ENCODE peak calls at places on chromosomes 13 and 19, in ten cellular contexts. One of them, this sample, is unnamed.

GRCh38 chr13:113860579-113861432 is 3.1 kb downstream of the GAS6 start:
- DNase-seq in cardiac fibroblast: no peak
- DNase-seq in Peyer's patch: peak; percentile 87
- DNase-seq in body of pancreas: peak; percentile 54
- DNase-seq in left lung: peak; percentile 75
- DNase-seq in RWPE1: no peak
- DNase-seq in AG04449: no peak
- DNase-seq in fibroblast of villous mesenchyme: peak; percentile 48
- DNase-seq in left ventricle myocardium inferior: no peak
- DNase-seq in ascending aorta: no peak
- DNase-seq in this sample: no peak

GRCh38 chr13:70623260-70623659 is 515.0 kb upstream of the KLHL1 start:
- DNase-seq in cardiac fibroblast: peak; percentile 31
- DNase-seq in Peyer's patch: no peak
- DNase-seq in body of pancreas: no peak
- DNase-seq in left lung: no peak
- DNase-seq in RWPE1: peak; percentile 3
- DNase-seq in AG04449: no peak
- DNase-seq in fibroblast of villous mesenchyme: peak; percentile 1
- DNase-seq in left ventricle myocardium inferior: no peak
- DNase-seq in ascending aorta: no peak
- DNase-seq in this sample: no peak

GRCh38 chr19:38952395-38953165 is 21.8 kb downstream of the MRPS12 start:
- DNase-seq in cardiac fibroblast: no peak
- DNase-seq in Peyer's patch: no peak
- DNase-seq in body of pancreas: peak; percentile 47
- DNase-seq in left lung: no peak
- DNase-seq in RWPE1: no peak
- DNase-seq in AG04449: no peak
- DNase-seq in fibroblast of villous mesenchyme: no peak
- DNase-seq in left ventricle myocardium inferior: no peak
- DNase-seq in ascending aorta: no peak
- DNase-seq in this sample: no peak

GRCh38 chr13:48393698-48394085 is 19.2 kb downstream of the LPAR6 start:
- DNase-seq in cardiac fibroblast: no peak
- DNase-seq in Peyer's patch: no peak
- DNase-seq in body of pancreas: no peak
- DNase-seq in left lung: no peak
- DNase-seq in RWPE1: no peak
- DNase-seq in AG04449: no peak
- DNase-seq in fibroblast of villous mesenchyme: peak; percentile 76
- DNase-seq in left ventricle myocardium inferior: no peak
- DNase-seq in ascending aorta: no peak
- DNase-seq in this sample: no peak

GRCh38 chr13:94063096-94063495 is 416.4 kb downstream of the DCT start:
- DNase-seq in cardiac fibroblast: peak; percentile 61
- DNase-seq in Peyer's patch: no peak
- DNase-seq in body of pancreas: no peak
- DNase-seq in left lung: no peak
- DNase-seq in RWPE1: no peak
- DNase-seq in AG04449: no peak
- DNase-seq in fibroblast of villous mesenchyme: peak; percentile 67
- DNase-seq in left ventricle myocardium inferior: no peak
- DNase-seq in ascending aorta: no peak
- DNase-seq in this sample: no peak

GRCh38 chr13:114100446-114101320 is 31.7 kb downstream of the RASA3 start:
- DNase-seq in cardiac fibroblast: peak; percentile 25
- DNase-seq in Peyer's patch: peak; percentile 36
- DNase-seq in body of pancreas: peak; percentile 51
- DNase-seq in left lung: peak; percentile 75
- DNase-seq in RWPE1: no peak
- DNase-seq in AG04449: no peak
- DNase-seq in fibroblast of villous mesenchyme: no peak
- DNase-seq in left ventricle myocardium inferior: no peak
- DNase-seq in ascending aorta: peak; percentile 67
- DNase-seq in this sample: no peak

GRCh38 chr13:70580825-70581224 is 472.6 kb upstream of the KLHL1 start:
- DNase-seq in cardiac fibroblast: no peak
- DNase-seq in Peyer's patch: no peak
- DNase-seq in body of pancreas: no peak
- DNase-seq in left lung: no peak
- DNase-seq in RWPE1: no peak
- DNase-seq in AG04449: no peak
- DNase-seq in fibroblast of villous mesenchyme: no peak
- DNase-seq in left ventricle myocardium inferior: no peak
- DNase-seq in ascending aorta: no peak
- DNase-seq in this sample: no peak

GRCh38 chr13:100694722-100695644 is 20.4 kb upstream of the TMTC4 start:
- DNase-seq in cardiac fibroblast: peak; percentile 76
- DNase-seq in Peyer's patch: no peak
- DNase-seq in body of pancreas: peak; percentile 32
- DNase-seq in left lung: peak; percentile 74
- DNase-seq in RWPE1: no peak
- DNase-seq in AG04449: no peak
- DNase-seq in fibroblast of villous mesenchyme: peak; percentile 24
- DNase-seq in left ventricle myocardium inferior: no peak
- DNase-seq in ascending aorta: no peak
- DNase-seq in this sample: no peak

GRCh38 chr19:2780284-2780683 is 2.8 kb downstream of the SGTA start:
- DNase-seq in cardiac fibroblast: no peak
- DNase-seq in Peyer's patch: no peak
- DNase-seq in body of pancreas: no peak
- DNase-seq in left lung: no peak
- DNase-seq in RWPE1: no peak
- DNase-seq in AG04449: no peak
- DNase-seq in fibroblast of villous mesenchyme: no peak
- DNase-seq in left ventricle myocardium inferior: no peak
- DNase-seq in ascending aorta: no peak
- DNase-seq in this sample: no peak

GRCh38 chr19:5889288-5889971 is 14.2 kb downstream of the NDUFA11 start:
- DNase-seq in cardiac fibroblast: no peak
- DNase-seq in Peyer's patch: no peak
- DNase-seq in body of pancreas: no peak
- DNase-seq in left lung: no peak
- DNase-seq in RWPE1: no peak
- DNase-seq in AG04449: no peak
- DNase-seq in fibroblast of villous mesenchyme: peak; percentile 72
- DNase-seq in left ventricle myocardium inferior: no peak
- DNase-seq in ascending aorta: no peak
- DNase-seq in this sample: no peak

GRCh38 chr13:96782186-96782585 is 212.1 kb downstream of the OXGR1 start:
- DNase-seq in cardiac fibroblast: no peak
- DNase-seq in Peyer's patch: no peak
- DNase-seq in body of pancreas: no peak
- DNase-seq in left lung: no peak
- DNase-seq in RWPE1: no peak
- DNase-seq in AG04449: no peak
- DNase-seq in fibroblast of villous mesenchyme: no peak
- DNase-seq in left ventricle myocardium inferior: no peak
- DNase-seq in ascending aorta: no peak
- DNase-seq in this sample: no peak

GRCh38 chr19:5891938-5892771 is 11.4 kb downstream of the NDUFA11 start:
- DNase-seq in cardiac fibroblast: peak; percentile 35
- DNase-seq in Peyer's patch: peak; percentile 71
- DNase-seq in body of pancreas: peak; percentile 45
- DNase-seq in left lung: peak; percentile 80
- DNase-seq in RWPE1: no peak
- DNase-seq in AG04449: no peak
- DNase-seq in fibroblast of villous mesenchyme: peak; percentile 46
- DNase-seq in left ventricle myocardium inferior: no peak
- DNase-seq in ascending aorta: no peak
- DNase-seq in this sample: no peak

DNA sequence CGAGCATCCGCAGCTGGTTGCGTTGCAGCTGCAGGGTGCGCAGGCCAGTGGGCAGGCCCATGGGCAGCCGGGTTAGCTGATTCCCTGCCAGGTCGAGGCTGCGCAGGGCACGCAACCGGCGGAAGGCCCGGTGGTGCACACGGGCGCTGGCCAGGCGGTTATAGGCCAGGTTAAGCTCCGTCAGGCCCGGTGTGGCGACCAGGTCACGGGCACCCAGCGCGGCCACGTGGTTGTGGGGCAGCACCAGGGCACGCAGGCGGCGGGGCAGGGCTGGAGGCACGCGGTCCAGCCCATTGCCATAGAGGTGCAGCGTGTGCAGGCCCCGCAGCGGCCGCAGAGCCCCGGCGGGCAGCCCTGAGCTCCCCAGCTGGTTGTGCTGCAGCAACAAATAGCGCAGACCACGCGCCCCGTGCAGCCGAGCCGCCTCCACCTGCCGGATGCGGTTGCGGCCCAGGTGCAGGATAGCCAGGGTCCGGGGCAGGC is 5.3 kb downstream of the PODNL1 start:
- DNase-seq in cardiac fibroblast: no peak
- DNase-seq in Peyer's patch: peak; percentile 45
- DNase-seq in body of pancreas: no peak
- DNase-seq in left lung: no peak
- DNase-seq in RWPE1: no peak
- DNase-seq in AG04449: no peak
- DNase-seq in fibroblast of villous mesenchyme: no peak
- DNase-seq in left ventricle myocardium inferior: no peak
- DNase-seq in ascending aorta: no peak
- DNase-seq in this sample: no peak
- TF ChIP-seq CTCF in cardiac fibroblast: no peak
- TF ChIP-seq CTCF in Peyer's patch: no peak
- TF ChIP-seq CTCF in body of pancreas: no peak
- TF ChIP-seq CTCF in left lung: no peak
- TF ChIP-seq CTCF in RWPE1: no peak
- TF ChIP-seq CTCF in AG04449: no peak
- TF ChIP-seq CTCF in fibroblast of villous mesenchyme: no peak
- TF ChIP-seq CTCF in left ventricle myocardium inferior: no peak
- TF ChIP-seq CTCF in ascending aorta: no peak
- TF ChIP-seq CTCF in this sample: no peak

GRCh38 chr13:43441916-43442315 is 344.9 kb downstream of the ENOX1 start:
- DNase-seq in cardiac fibroblast: no peak
- DNase-seq in Peyer's patch: no peak
- DNase-seq in body of pancreas: no peak
- DNase-seq in left lung: no peak
- DNase-seq in RWPE1: no peak
- DNase-seq in AG04449: no peak
- DNase-seq in fibroblast of villous mesenchyme: no peak
- DNase-seq in left ventricle myocardium inferior: no peak
- DNase-seq in ascending aorta: no peak
- DNase-seq in this sample: no peak

GRCh38 chr13:43446126-43446525 is 340.6 kb downstream of the ENOX1 start:
- DNase-seq in cardiac fibroblast: no peak
- DNase-seq in Peyer's patch: no peak
- DNase-seq in body of pancreas: no peak
- DNase-seq in left lung: no peak
- DNase-seq in RWPE1: no peak
- DNase-seq in AG04449: no peak
- DNase-seq in fibroblast of villous mesenchyme: no peak
- DNase-seq in left ventricle myocardium inferior: no peak
- DNase-seq in ascending aorta: no peak
- DNase-seq in this sample: no peak

GRCh38 chr13:43444085-43444484 is 342.7 kb downstream of the ENOX1 start:
- DNase-seq in cardiac fibroblast: no peak
- DNase-seq in Peyer's patch: no peak
- DNase-seq in body of pancreas: no peak
- DNase-seq in left lung: no peak
- DNase-seq in RWPE1: no peak
- DNase-seq in AG04449: no peak
- DNase-seq in fibroblast of villous mesenchyme: no peak
- DNase-seq in left ventricle myocardium inferior: no peak
- DNase-seq in ascending aorta: no peak
- DNase-seq in this sample: no peak

GRCh38 chr13:43445651-43446050 is 341.1 kb downstream of the ENOX1 start:
- DNase-seq in cardiac fibroblast: no peak
- DNase-seq in Peyer's patch: no peak
- DNase-seq in body of pancreas: no peak
- DNase-seq in left lung: no peak
- DNase-seq in RWPE1: no peak
- DNase-seq in AG04449: no peak
- DNase-seq in fibroblast of villous mesenchyme: peak; percentile 35
- DNase-seq in left ventricle myocardium inferior: no peak
- DNase-seq in ascending aorta: no peak
- DNase-seq in this sample: no peak

GRCh38 chr13:43441464-43441863 is 345.3 kb downstream of the ENOX1 start:
- DNase-seq in cardiac fibroblast: no peak
- DNase-seq in Peyer's patch: no peak
- DNase-seq in body of pancreas: no peak
- DNase-seq in left lung: no peak
- DNase-seq in RWPE1: no peak
- DNase-seq in AG04449: no peak
- DNase-seq in fibroblast of villous mesenchyme: no peak
- DNase-seq in left ventricle myocardium inferior: no peak
- DNase-seq in ascending aorta: no peak
- DNase-seq in this sample: no peak
- TF ChIP-seq CTCF in cardiac fibroblast: no peak
- TF ChIP-seq CTCF in Peyer's patch: no peak
- TF ChIP-seq CTCF in body of pancreas: no peak
- TF ChIP-seq CTCF in left lung: no peak
- TF ChIP-seq CTCF in RWPE1: no peak
- TF ChIP-seq CTCF in AG04449: no peak
- TF ChIP-seq CTCF in fibroblast of villous mesenchyme: no peak
- TF ChIP-seq CTCF in left ventricle myocardium inferior: no peak
- TF ChIP-seq CTCF in ascending aorta: no peak
- TF ChIP-seq CTCF in this sample: no peak

GRCh38 chr19:55176116-55176515 is 4.0 kb downstream of the SYT5 start:
- DNase-seq in cardiac fibroblast: no peak
- DNase-seq in Peyer's patch: no peak
- DNase-seq in body of pancreas: no peak
- DNase-seq in left lung: no peak
- DNase-seq in RWPE1: no peak
- DNase-seq in AG04449: no peak
- DNase-seq in fibroblast of villous mesenchyme: no peak
- DNase-seq in left ventricle myocardium inferior: no peak
- DNase-seq in ascending aorta: no peak
- DNase-seq in this sample: no peak
- TF ChIP-seq CTCF in cardiac fibroblast: no peak
- TF ChIP-seq CTCF in Peyer's patch: no peak
- TF ChIP-seq CTCF in body of pancreas: no peak
- TF ChIP-seq CTCF in left lung: no peak
- TF ChIP-seq CTCF in RWPE1: no peak
- TF ChIP-seq CTCF in AG04449: no peak
- TF ChIP-seq CTCF in fibroblast of villous mesenchyme: no peak
- TF ChIP-seq CTCF in left ventricle myocardium inferior: no peak
- TF ChIP-seq CTCF in ascending aorta: no peak
- TF ChIP-seq CTCF in this sample: no peak

DNA sequence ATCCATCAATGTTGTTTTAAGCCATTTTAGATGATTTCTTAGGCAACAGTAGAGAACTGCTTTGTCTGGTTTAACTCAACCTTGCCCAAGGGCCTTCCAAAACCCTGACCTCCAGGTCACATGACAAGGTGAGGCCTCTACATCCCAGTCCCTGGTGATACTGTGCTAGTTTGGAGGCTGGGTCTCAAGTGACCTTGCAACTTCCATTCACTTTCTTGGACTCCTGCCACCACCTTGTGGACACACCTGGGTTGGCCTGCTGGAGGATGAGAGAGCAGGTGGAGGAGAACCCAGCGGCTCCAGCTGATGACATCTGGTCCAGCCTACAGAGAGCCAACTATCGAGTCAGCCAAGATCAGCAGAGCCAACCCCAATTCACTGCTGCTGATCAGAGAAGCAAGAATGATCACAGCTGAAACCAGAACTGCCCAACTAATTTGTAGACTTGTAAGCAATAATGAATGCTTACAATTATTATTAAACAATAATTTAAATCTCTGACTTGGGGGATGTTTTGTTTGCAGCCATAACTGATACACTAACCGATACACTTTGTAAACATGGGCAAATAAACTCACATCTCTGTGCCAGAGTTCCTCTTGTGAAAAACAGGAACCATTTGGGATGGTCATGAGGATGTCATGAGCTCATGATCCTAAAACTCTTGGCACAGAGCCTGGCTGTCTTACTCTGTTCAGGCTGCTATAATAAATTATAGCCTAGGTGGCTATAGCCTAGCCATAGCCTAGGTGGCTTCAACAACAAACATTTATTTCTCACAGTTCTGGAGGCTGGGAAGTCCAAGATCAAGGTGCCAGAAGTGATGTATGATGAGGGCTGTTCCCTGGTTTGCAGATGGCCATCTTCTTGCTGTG is 11.5 kb downstream of the FAM187B start:
- DNase-seq in cardiac fibroblast: no peak
- DNase-seq in Peyer's patch: no peak
- DNase-seq in body of pancreas: peak; percentile 73
- DNase-seq in left lung: no peak
- DNase-seq in RWPE1: no peak
- DNase-seq in AG04449: no peak
- DNase-seq in fibroblast of villous mesenchyme: no peak
- DNase-seq in left ventricle myocardium inferior: no peak
- DNase-seq in ascending aorta: no peak
- DNase-seq in this sample: no peak
- TF ChIP-seq CTCF in cardiac fibroblast: no peak
- TF ChIP-seq CTCF in Peyer's patch: peak; percentile 22
- TF ChIP-seq CTCF in body of pancreas: no peak
- TF ChIP-seq CTCF in left lung: no peak
- TF ChIP-seq CTCF in RWPE1: no peak
- TF ChIP-seq CTCF in AG04449: no peak
- TF ChIP-seq CTCF in fibroblast of villous mesenchyme: no peak
- TF ChIP-seq CTCF in left ventricle myocardium inferior: no peak
- TF ChIP-seq CTCF in ascending aorta: no peak
- TF ChIP-seq CTCF in this sample: no peak

This sample was measured in activated B cell treated with CpG ODN at 0.5 μM for 24 hours.